ENCODE peak calls at places on chromosomes 5 and 9, in five cellular contexts. N is stomach, Y is sigmoid colon, C is ovary, V is suprapubic skin. Z is an unnamed sample.

GRCh38 chr9:72006481-72006880 is 53.9 kb downstream of the C9orf57 start:
- DNase-seq in N (no peak), Y (no peak), C (no peak), V (no peak), Z (no peak)

GRCh38 chr9:91421022-91421765 is 2.4 kb downstream of the NFIL3 start:
- DNase-seq in N (no peak), Y (peak; percentile 77), C (peak; percentile 67), V (peak; percentile 77), Z (peak; percentile 45)

GRCh38 chr9:80995759-80996158 is 693.6 kb downstream of the TLE1 start:
- DNase-seq in N (no peak), Y (no peak), C (no peak), V (no peak), Z (no peak)

GRCh38 chr5:1262381-1262780 is 32.5 kb downstream of the TERT start:
- DNase-seq in N (no peak), Y (no peak), C (no peak), V (no peak), Z (no peak)

GRCh38 chr5:120808135-120808534 is 344.0 kb downstream of the PRR16 start:
- DNase-seq in N (no peak), Y (no peak), C (no peak), V (no peak), Z (no peak)

GRCh38 chr5:65120371-65120967 is 351.7 kb downstream of the CWC27 start:
- DNase-seq in N (no peak), Y (no peak), C (no peak), V (no peak), Z (no peak)

GRCh38 chr9:136881691-136882108 is 4.6 kb upstream of the TRAF2 start:
- DNase-seq in N (peak; percentile 61), Y (no peak), C (no peak), V (no peak), Z (no peak)

GRCh38 chr5:119476341-119476740 is 24.0 kb downstream of the HSD17B4 start:
- DNase-seq in N (no peak), Y (no peak), C (no peak), V (no peak), Z (no peak)

GRCh38 chr5:16964821-16965220 is 28.7 kb upstream of the MYO10 start:
- DNase-seq in N (no peak), Y (no peak), C (no peak), V (no peak), Z (no peak)

GRCh38 chr5:17357504-17357903 is 140.1 kb downstream of the BASP1 start:
- DNase-seq in N (no peak), Y (no peak), C (no peak), V (no peak), Z (no peak)

GRCh38 chr9:92035687-92036410 is 79.4 kb downstream of the SPTLC1 start:
- DNase-seq in N (no peak), Y (peak; percentile 93), C (peak; percentile 46), V (no peak), Z (no peak)

GRCh38 chr9:35996358-35996970 is 38.5 kb upstream of the OR2S2 start:
- DNase-seq in N (no peak), Y (no peak), C (no peak), V (no peak), Z (no peak)

GRCh38 chr5:115634343-115635132 is 8.7 kb upstream of the TMED7 start:
- DNase-seq in N (peak; percentile 92), Y (peak; percentile 91), C (peak; percentile 90), V (peak; percentile 89), Z (peak; percentile 87)

GRCh38 chr5:116075117-116075910 is 9.5 kb upstream of the COMMD10 start:
- DNase-seq in N (no peak), Y (no peak), C (no peak), V (no peak), Z (no peak)

GRCh38 chr9:125240649-125240999 is 519 bp downstream of the HSPA5 start:
- DNase-seq in N (peak; percentile 50), Y (no peak), C (no peak), V (peak; percentile 70), Z (no peak)

GRCh38 chr9:32524558-32525461 is 1.2 kb downstream of the RIGI start:
- DNase-seq in N (peak; percentile 71), Y (no peak), C (no peak), V (no peak), Z (no peak)

GRCh38 chr5:150443242-150444075 is 6.1 kb downstream of the RPS14 start:
- DNase-seq in N (no peak), Y (no peak), C (no peak), V (no peak), Z (no peak)

GRCh38 chr9:106891286-106891685 is 28.3 kb downstream of the ZNF462 start:
- DNase-seq in N (no peak), Y (no peak), C (no peak), V (no peak), Z (no peak)

GRCh38 chr9:104808030-104808614 is 44.2 kb downstream of the NIPSNAP3B start:
- DNase-seq in N (peak; percentile 30), Y (no peak), C (peak; percentile 39), V (no peak), Z (no peak)

GRCh38 chr9:126830827-126831226 is 26.0 kb downstream of the ZBTB43 start:
- DNase-seq in N (no peak), Y (no peak), C (no peak), V (no peak), Z (no peak)

GRCh38 chr9:135228983-135229625 is 141.6 kb downstream of the OLFM1 start:
- DNase-seq in N (no peak), Y (no peak), C (peak; percentile 2), V (peak; percentile 36), Z (no peak)

GRCh38 chr5:170818222-170818621 is 34.7 kb downstream of the GABRP start:
- DNase-seq in N (no peak), Y (no peak), C (no peak), V (no peak), Z (no peak)

GRCh38 chr9:127927457-127928231 is 2.9 kb downstream of the PIP5KL1 start:
- DNase-seq in N (peak; percentile 82), Y (no peak), C (no peak), V (no peak), Z (peak; percentile 75)

GRCh38 chr5:87302061-87302460 is 34.4 kb downstream of the RASA1 start:
- DNase-seq in N (no peak), Y (no peak), C (no peak), V (no peak), Z (no peak)

GRCh38 chr9:133994359-133995011 is 2.4 kb upstream of the VAV2 start:
- DNase-seq in N (peak; percentile 83), Y (peak; percentile 87), C (peak; percentile 87), V (no peak), Z (peak; percentile 91)

GRCh38 chr9:125633116-125633743 is 73.8 kb downstream of the MAPKAP1 start:
- DNase-seq in N (peak; percentile 43), Y (no peak), C (no peak), V (no peak), Z (no peak)

GRCh38 chr5:65326912-65327311 is 154.8 kb downstream of the ADAMTS6 start:
- DNase-seq in N (no peak), Y (no peak), C (no peak), V (no peak), Z (no peak)

GRCh38 chr5:39218482-39219381 is 631 bp downstream of the FYB1 start:
- DNase-seq in N (no peak), Y (peak; percentile 85), C (no peak), V (no peak), Z (no peak)

GRCh38 chr5:10235350-10235749 is 14.3 kb downstream of the ATPSCKMT start:
- DNase-seq in N (no peak), Y (no peak), C (no peak), V (no peak), Z (no peak)

GRCh38 chr5:14420136-14420808 is 161.3 kb upstream of the OTULINL start:
- DNase-seq in N (no peak), Y (no peak), C (no peak), V (no peak), Z (no peak)

GRCh38 chr9:37899041-37899440 is 4.9 kb downstream of the SLC25A51 start:
- DNase-seq in N (no peak), Y (no peak), C (no peak), V (no peak), Z (no peak)

GRCh38 chr9:94909250-94909894 is 182.9 kb downstream of the AOPEP start:
- DNase-seq in N (no peak), Y (no peak), C (no peak), V (no peak), Z (no peak)

GRCh38 chr9:114276908-114277821 is 45.7 kb upstream of the ORM1 start:
- DNase-seq in N (no peak), Y (peak; percentile 42), C (peak; percentile 30), V (peak; percentile 39), Z (no peak)

GRCh38 chr5:149129181-149129580 is 12.1 kb upstream of the ABLIM3 start:
- DNase-seq in N (no peak), Y (no peak), C (no peak), V (no peak), Z (no peak)
- H3K27ac ChIP-seq in N (no peak overlapping the region), Y (no peak overlapping the region), C (no peak overlapping the region), V (no peak overlapping the region), Z (no peak overlapping the region)

GRCh38 chr5:124093658-124094057 is 581.7 kb downstream of the CSNK1G3 start:
- DNase-seq in N (no peak), Y (no peak), C (no peak), V (no peak), Z (no peak)

GRCh38 chr5:124090115-124090514 is 578.1 kb downstream of the CSNK1G3 start:
- DNase-seq in N (no peak), Y (no peak), C (no peak), V (no peak), Z (no peak)

GRCh38 chr5:124087752-124088151 is 575.8 kb downstream of the CSNK1G3 start:
- DNase-seq in N (no peak), Y (no peak), C (no peak), V (no peak), Z (no peak)

GRCh38 chr5:124088289-124089064 is 576.5 kb downstream of the CSNK1G3 start:
- DNase-seq in N (no peak), Y (no peak), C (no peak), V (no peak), Z (no peak)
- TF ChIP-seq EP300 in N (no peak), Y (no peak), C (no peak), V (no peak), Z (no peak)

GRCh38 chr5:151596839-151597539 is 5.9 kb upstream of the FAT2 start:
- DNase-seq in N (no peak), Y (no peak), C (no peak), V (no peak), Z (no peak)
- H3K27ac ChIP-seq in N (no peak overlapping the region), Y (no peak overlapping the region), C (no peak overlapping the region), V (no peak overlapping the region), Z (no peak overlapping the region)

GRCh38 chr5:67291066-67291465 is 94.5 kb upstream of the CD180 start:
- DNase-seq in N (no peak), Y (no peak), C (no peak), V (no peak), Z (no peak)

GRCh38 chr5:67289763-67290521 is 93.3 kb upstream of the CD180 start:
- DNase-seq in N (no peak), Y (peak; percentile 89), C (no peak), V (no peak), Z (no peak)

GRCh38 chr5:67286006-67286405 is 89.4 kb upstream of the CD180 start:
- DNase-seq in N (no peak), Y (no peak), C (no peak), V (no peak), Z (no peak)

GRCh38 chr5:67290620-67291019 is 94.0 kb upstream of the CD180 start:
- DNase-seq in N (no peak), Y (no peak), C (no peak), V (no peak), Z (no peak)

GRCh38 chr5:67287795-67288194 is 91.2 kb upstream of the CD180 start:
- DNase-seq in N (no peak), Y (no peak), C (no peak), V (no peak), Z (no peak)
- TF ChIP-seq EP300 in N (no peak), Y (no peak), C (no peak), V (no peak), Z (no peak)